ENCODE peak calls at places on chromosome 21, in six cellular contexts. N, A, P, I, Q and J are unnamed samples.

GRCh38 chr21:45403825-45404725 is 890 bp upstream of the COL18A1 start:
- DNase-seq in N (no peak), A (peak; percentile 80), P (no peak), I (no peak), Q (no peak), J (peak; percentile 67)

GRCh38 chr21:15063081-15063820 is 1.5 kb downstream of the NRIP1 start:
- DNase-seq in N (peak; percentile 23), A (no peak), P (no peak), I (no peak), Q (peak; percentile 29), J (no peak)

GRCh38 chr21:33368124-33368523 is 35.1 kb upstream of the IFNGR2 start:
- DNase-seq in N (no peak), A (no peak), P (peak; percentile 42), I (no peak), Q (no peak), J (no peak)

GRCh38 chr21:15140321-15141019 is 75.7 kb upstream of the NRIP1 start:
- DNase-seq in N (no peak), A (no peak), P (no peak), I (no peak), Q (peak; percentile 99), J (no peak)

GRCh38 chr21:45434645-45435217 is 29.8 kb downstream of the COL18A1 start:
- DNase-seq in N (no peak), A (no peak), P (no peak), I (no peak), Q (no peak), J (no peak)

GRCh38 chr21:39660596-39660995 is 47.9 kb downstream of the B3GALT5 start:
- DNase-seq in N (no peak), A (no peak), P (no peak), I (no peak), Q (no peak), J (no peak)

GRCh38 chr21:46065215-46065992 is 32.5 kb upstream of the COL6A2 start:
- DNase-seq in N (no peak), A (no peak), P (no peak), I (no peak), Q (no peak), J (no peak)

GRCh38 chr21:15001773-15002647 is 62.8 kb downstream of the NRIP1 start:
- DNase-seq in N (no peak), A (peak; percentile 18), P (no peak), I (peak; percentile 7), Q (no peak), J (no peak)

GRCh38 chr21:34280987-34281386 is 82.8 kb upstream of the KCNE2 start:
- DNase-seq in N (no peak), A (no peak), P (no peak), I (no peak), Q (no peak), J (no peak)

DNA sequence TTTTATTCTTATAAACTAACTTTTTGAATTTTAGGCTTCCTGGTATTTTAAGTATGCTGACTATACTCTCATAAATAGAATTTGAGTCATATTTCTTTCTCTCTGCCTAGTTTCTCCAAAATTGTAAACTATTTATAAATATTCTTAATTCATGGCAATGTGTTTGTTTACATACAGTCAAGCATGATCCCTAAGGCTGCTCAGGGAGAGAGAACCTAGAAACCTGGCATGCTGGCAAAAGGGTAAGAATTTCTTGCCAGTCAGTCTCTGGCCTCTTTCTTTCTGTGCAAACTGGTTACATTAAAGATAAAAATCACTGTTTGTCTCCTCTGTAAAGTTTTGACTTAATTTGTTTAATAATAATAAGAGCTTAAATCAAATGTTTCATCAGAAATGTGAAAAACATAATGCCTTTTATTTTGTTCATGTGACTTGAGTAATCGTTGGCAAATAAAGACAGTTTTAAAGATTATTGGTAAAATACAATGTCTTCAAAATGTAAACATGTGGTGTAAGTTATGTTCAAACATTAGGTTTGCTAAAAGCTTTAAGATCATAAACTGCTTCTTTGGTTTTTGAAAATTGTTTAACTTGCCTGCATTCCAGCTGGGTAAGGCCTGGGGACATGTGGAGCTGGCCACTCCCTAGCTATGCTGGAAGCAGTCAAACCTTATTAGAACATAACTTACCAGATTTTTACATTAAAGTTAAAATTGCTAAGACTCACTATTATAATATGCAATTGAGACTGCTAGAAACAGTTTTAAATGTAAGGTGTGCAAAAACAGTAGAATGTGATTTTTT is 1401.7 kb downstream of the NCAM2 start:
- DNase-seq in N (no peak), A (no peak), P (no peak), I (no peak), Q (no peak), J (no peak)
- TF ChIP-seq CREB1 in N (no peak), A (no peak), P (no peak), I (no peak), Q (no peak), J (no peak)

GRCh38 chr21:27129215-27129614 is 162.3 kb upstream of the ADAMTS5 start:
- DNase-seq in N (no peak), A (no peak), P (no peak), I (no peak), Q (no peak), J (no peak)

GRCh38 chr21:27130152-27130551 is 163.3 kb upstream of the ADAMTS5 start:
- DNase-seq in N (no peak), A (no peak), P (no peak), I (no peak), Q (no peak), J (no peak)

GRCh38 chr21:27129694-27130093 is 162.8 kb upstream of the ADAMTS5 start:
- DNase-seq in N (no peak), A (no peak), P (no peak), I (no peak), Q (no peak), J (no peak)

GRCh38 chr21:27134513-27134912 is 167.6 kb upstream of the ADAMTS5 start:
- DNase-seq in N (no peak), A (no peak), P (no peak), I (no peak), Q (no peak), J (no peak)

GRCh38 chr21:27132270-27132669 is 165.4 kb upstream of the ADAMTS5 start:
- DNase-seq in N (no peak), A (no peak), P (no peak), I (no peak), Q (no peak), J (no peak)
- TF ChIP-seq CREB1 in N (no peak), A (no peak), P (no peak), I (no peak), Q (no peak), J (no peak)

DNA sequence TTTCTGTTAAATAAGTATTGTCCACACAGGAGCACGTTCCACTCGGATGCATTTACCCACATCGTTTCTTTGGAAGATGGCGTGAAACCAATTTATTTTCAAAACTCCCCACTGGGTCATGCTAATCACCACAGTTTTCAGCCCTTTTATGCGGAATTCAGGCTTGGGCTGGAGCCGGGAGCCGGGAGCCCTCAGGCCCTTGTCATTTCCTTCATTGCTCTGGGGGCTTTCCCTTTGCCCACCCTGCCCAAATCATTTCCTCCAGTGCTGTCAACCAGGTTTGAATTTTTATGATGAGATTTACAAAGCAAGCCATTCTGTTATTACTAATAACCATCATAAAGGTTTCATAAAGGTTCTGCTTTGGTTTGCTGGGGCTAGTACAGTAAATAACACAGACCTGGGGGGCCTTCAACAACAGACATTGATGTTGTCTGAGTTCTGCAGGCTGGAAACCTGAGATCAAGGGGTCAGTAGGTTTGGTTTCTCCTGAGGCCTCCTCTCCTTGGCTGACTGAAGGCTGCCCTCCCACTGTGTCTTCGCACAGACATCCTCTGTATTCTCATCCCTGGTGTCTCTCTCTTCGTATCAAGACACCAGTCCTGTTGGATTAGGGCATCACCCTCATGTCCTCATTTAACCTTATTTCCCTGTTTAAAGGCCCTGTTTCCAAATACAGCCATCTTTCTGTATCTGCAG is 37.1 kb downstream of the HUNK start:
- DNase-seq in N (no peak), A (no peak), P (no peak), I (no peak), Q (no peak), J (no peak)
- TF ChIP-seq CREB1 in N (no peak), A (no peak), P (no peak), I (no peak), Q (no peak), J (no peak)

GRCh38 chr21:36710729-36711048 is 11.8 kb downstream of the SIM2 start:
- DNase-seq in N (no peak), A (peak; percentile 54), P (peak; percentile 60), I (no peak), Q (no peak), J (no peak)
- TF ChIP-seq CREB1 in N (no peak), A (no peak), P (no peak), I (no peak), Q (no peak), J (no peak)

DNA sequence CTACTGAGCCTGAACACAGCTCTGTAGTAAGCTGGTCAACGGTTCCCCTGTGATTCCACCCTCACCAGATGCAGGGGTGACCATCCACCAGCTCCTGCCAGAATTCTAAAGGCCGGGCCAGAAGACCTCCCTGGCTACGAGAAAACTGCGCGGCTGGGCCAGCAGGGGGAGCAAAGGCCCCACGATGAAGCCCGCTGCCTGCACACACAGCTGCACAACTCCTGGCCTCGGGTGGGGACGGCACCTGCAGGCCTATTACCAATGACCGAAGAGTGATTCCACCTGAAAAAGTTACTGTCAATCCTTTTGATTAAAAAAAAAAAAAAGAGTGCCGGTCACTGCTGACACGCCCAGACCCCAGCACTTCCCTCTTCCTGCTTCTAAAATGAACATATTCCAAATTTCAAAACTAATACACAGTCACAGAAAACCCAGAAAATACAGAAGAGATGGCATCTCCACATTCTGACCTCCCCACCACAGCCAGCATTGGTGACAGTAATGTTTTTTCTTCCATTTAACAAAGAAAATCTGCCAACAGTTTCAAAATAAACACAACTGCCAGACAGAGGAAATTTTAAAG is 49.8 kb upstream of the RIPK4 start:
- DNase-seq in N (peak; percentile 80), A (peak; percentile 82), P (peak; percentile 78), I (no peak), Q (peak; percentile 23), J (peak; percentile 75)
- TF ChIP-seq CREB1 in N (no peak), A (no peak), P (no peak), I (no peak), Q (no peak), J (no peak)

DNA sequence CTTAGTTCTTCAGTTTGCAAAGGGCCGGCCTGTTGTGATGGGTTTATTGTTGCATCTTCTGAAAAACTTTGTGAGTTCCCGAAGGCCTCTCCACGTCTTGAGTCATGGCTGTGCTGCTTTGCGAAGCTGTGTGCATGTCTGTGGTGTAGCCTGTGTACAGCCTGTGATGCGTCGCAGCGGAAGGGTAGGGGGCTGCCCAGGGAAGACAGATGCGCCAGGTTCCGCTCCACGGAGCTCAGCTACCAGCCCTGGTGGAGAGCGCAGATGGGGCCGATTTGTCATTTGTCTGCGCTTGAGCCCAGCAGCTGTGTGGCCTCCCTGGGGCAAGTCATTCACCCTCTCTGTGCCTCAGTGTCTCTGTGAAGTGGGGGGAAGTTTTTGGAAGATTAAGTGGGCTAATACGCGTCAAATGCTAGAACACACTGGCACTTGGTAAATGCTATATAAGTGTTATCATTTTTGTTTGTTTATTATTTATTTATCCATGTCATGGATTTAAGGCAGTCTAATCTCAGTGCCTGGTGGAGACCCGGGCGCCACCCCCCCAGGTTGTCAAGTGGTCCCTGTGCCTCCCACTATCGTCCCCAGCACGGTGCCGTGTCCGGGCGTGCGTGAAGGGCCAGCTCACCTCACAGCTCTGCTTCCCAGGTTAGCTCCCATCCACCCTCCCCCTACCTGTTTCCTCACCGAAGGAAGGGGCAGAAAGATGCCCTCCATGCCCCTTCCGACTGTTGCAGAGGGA is 8.4 kb downstream of the PDE9A start:
- DNase-seq in N (no peak), A (no peak), P (no peak), I (no peak), Q (no peak), J (no peak)
- TF ChIP-seq CREB1 in N (no peak), A (no peak), P (no peak), I (no peak), Q (no peak), J (no peak)

GRCh38 chr21:28745131-28746055 is 247.3 kb downstream of the LTN1 start:
- DNase-seq in N (peak; percentile 65), A (peak; percentile 86), P (peak; percentile 66), I (peak; percentile 33), Q (peak; percentile 70), J (peak; percentile 75)
- TF ChIP-seq CREB1 in N (no peak), A (no peak), P (no peak), I (no peak), Q (no peak), J (no peak)

GRCh38 chr21:41168391-41169257 is 664 bp downstream of the BACE2 start:
- DNase-seq in N (no peak), A (peak; percentile 65), P (peak; percentile 63), I (no peak), Q (no peak), J (peak; percentile 43)
- TF ChIP-seq CREB1 in N (no peak), A (no peak), P (no peak), I (no peak), Q (no peak), J (no peak)